ENCODE peak calls at places on chromosomes 3 and 15, in ten cellular contexts. T is cardiac muscle cell; S is naive thymus-derived CD4-positive, alpha-beta T cell; X is fibroblast of villous mesenchyme; I is activated naive CD4-positive, alpha-beta T cell treated with anti-CD3 and anti-CD28 coated beads, Interleukin-2, amount 10 ng/mL, durations not matched to agents 7 days and 5 days; K is Kasumi-1; Y is stimulated activated CD4-positive, alpha-beta T cell treated with anti-CD3 and anti-CD28 coated beads, Interleukin-12 subunit alpha, Interleukin-12 subunit beta, amount 100 ng/mL, for 4 hours; V is aorta; B is mammary epithelial cell; Z is epithelial cell of esophagus. R is an unnamed sample.

GRCh38 chr3:157239082-157239704 is 79.2 kb upstream of the CCNL1 start:
- DNase-seq in T (peak), S (peak), X (peak), I (peak), K (peak), Y (peak), V (peak), B (peak), Z (peak), R (no peak)

GRCh38 chr3:188124184-188124583 is 29.8 kb upstream of the LPP start:
- DNase-seq in T (no peak), S (no peak), X (peak), I (no peak), K (no peak), Y (no peak), V (no peak), B (peak), Z (peak), R (peak)

GRCh38 chr3:191065183-191065805 is 133.7 kb upstream of the OSTN start:
- DNase-seq in T (no peak), S (no peak), X (peak), I (no peak), K (no peak), Y (no peak), V (no peak), B (peak), Z (peak), R (peak)

GRCh38 chr15:36330598-36330997 is 248.8 kb upstream of the CDIN1 start:
- DNase-seq in T (no peak), S (no peak), X (no peak), I (no peak), K (no peak), Y (no peak), V (no peak), B (no peak), Z (no peak), R (no peak)

GRCh38 chr3:11944052-11944673 is 60.0 kb upstream of the SYN2 start:
- DNase-seq in T (peak), S (no peak), X (peak), I (no peak), K (peak), Y (no peak), V (no peak), B (peak), Z (peak), R (no peak)

GRCh38 chr3:12938258-12938711 is 96.9 kb upstream of the RPL32 start:
- DNase-seq in T (no peak), S (no peak), X (peak), I (no peak), K (no peak), Y (no peak), V (peak), B (no peak), Z (no peak), R (no peak)

GRCh38 chr3:123524987-123525386 is 59.9 kb downstream of the HACD2 start:
- DNase-seq in T (no peak), S (no peak), X (no peak), I (no peak), K (no peak), Y (no peak), V (no peak), B (no peak), Z (no peak), R (no peak)

GRCh38 chr3:69354948-69355347 is 30.9 kb downstream of the FRMD4B start:
- DNase-seq in T (no peak), S (no peak), X (no peak), I (no peak), K (no peak), Y (no peak), V (no peak), B (peak), Z (peak), R (no peak)

GRCh38 chr3:124759666-124760401 is 29.6 kb downstream of the UMPS start:
- DNase-seq in T (no peak), S (no peak), X (no peak), I (no peak), K (no peak), Y (no peak), V (no peak), B (no peak), Z (no peak), R (no peak)

GRCh38 chr3:45800611-45801010 is 4.3 kb upstream of the SLC6A20 start:
- DNase-seq in T (no peak), S (no peak), X (no peak), I (no peak), K (no peak), Y (no peak), V (no peak), B (no peak), Z (no peak), R (no peak)

GRCh38 chr3:139509631-139510030 is 29.9 kb downstream of the RBP1 start:
- DNase-seq in T (no peak), S (no peak), X (no peak), I (no peak), K (no peak), Y (no peak), V (no peak), B (no peak), Z (no peak), R (no peak)

GRCh38 chr15:93035092-93035915 is 53.7 kb downstream of the RGMA start:
- DNase-seq in T (no peak), S (no peak), X (no peak), I (peak), K (no peak), Y (no peak), V (no peak), B (no peak), Z (no peak), R (no peak)

GRCh38 chr15:90479656-90480055 is 50.1 kb upstream of the CRTC3 start:
- DNase-seq in T (no peak), S (no peak), X (peak), I (no peak), K (no peak), Y (no peak), V (no peak), B (peak), Z (peak), R (peak)

GRCh38 chr3:53460313-53460712 is 34.1 kb upstream of the CACNA1D start:
- DNase-seq in T (no peak), S (no peak), X (no peak), I (no peak), K (no peak), Y (no peak), V (no peak), B (no peak), Z (no peak), R (no peak)

GRCh38 chr15:26628071-26628470 is 144.8 kb downstream of the GABRB3 start:
- DNase-seq in T (no peak), S (no peak), X (no peak), I (no peak), K (no peak), Y (no peak), V (no peak), B (no peak), Z (peak), R (no peak)

GRCh38 chr15:101276501-101277037 is 716 bp downstream of the SELENOS start:
- DNase-seq in T (no peak), S (no peak), X (peak), I (peak), K (peak), Y (no peak), V (no peak), B (peak), Z (peak), R (no peak)

GRCh38 chr15:70512772-70513362 is 250.5 kb downstream of the UACA start:
- DNase-seq in T (peak), S (peak), X (peak), I (peak), K (peak), Y (peak), V (no peak), B (peak), Z (peak), R (no peak)

GRCh38 chr3:116444819-116445290 is 432 bp downstream of the LSAMP start:
- DNase-seq in T (peak), S (no peak), X (peak), I (no peak), K (no peak), Y (no peak), V (peak), B (no peak), Z (no peak), R (no peak)

GRCh38 chr3:127777332-127777731 is 45.0 kb downstream of the MGLL start:
- DNase-seq in T (no peak), S (no peak), X (no peak), I (no peak), K (no peak), Y (no peak), V (no peak), B (peak), Z (peak), R (no peak)

GRCh38 chr3:113533534-113533892 is 1.2 kb downstream of the SIDT1 start:
- DNase-seq in T (no peak), S (peak), X (no peak), I (peak), K (peak), Y (no peak), V (no peak), B (no peak), Z (no peak), R (no peak)

GRCh38 chr3:139460529-139460928 is 15.8 kb downstream of the RBP2 start:
- DNase-seq in T (no peak), S (no peak), X (no peak), I (no peak), K (no peak), Y (no peak), V (no peak), B (no peak), Z (no peak), R (no peak)

GRCh38 chr3:64332461-64333350 is 107.4 kb upstream of the PRICKLE2 start:
- DNase-seq in T (no peak), S (no peak), X (peak), I (no peak), K (no peak), Y (no peak), V (no peak), B (no peak), Z (no peak), R (no peak)

GRCh38 chr3:149771652-149772271 is 19.5 kb upstream of the COMMD2 start:
- DNase-seq in T (peak), S (no peak), X (peak), I (peak), K (peak), Y (peak), V (peak), B (no peak), Z (peak), R (no peak)

GRCh38 chr3:158908187-158908762 is 106.4 kb downstream of the MFSD1 start:
- DNase-seq in T (no peak), S (no peak), X (no peak), I (no peak), K (no peak), Y (no peak), V (no peak), B (no peak), Z (no peak), R (no peak)

GRCh38 chr3:105933871-105934270 is 65.1 kb upstream of the CBLB start:
- DNase-seq in T (no peak), S (no peak), X (peak), I (no peak), K (no peak), Y (no peak), V (no peak), B (no peak), Z (no peak), R (no peak)

GRCh38 chr3:159821148-159821547 is 167.5 kb upstream of the IL12A start:
- DNase-seq in T (no peak), S (no peak), X (no peak), I (no peak), K (no peak), Y (no peak), V (no peak), B (peak), Z (peak), R (no peak)

GRCh38 chr3:55826731-55827496 is 339.8 kb upstream of the WNT5A start:
- DNase-seq in T (no peak), S (no peak), X (peak), I (no peak), K (no peak), Y (no peak), V (no peak), B (peak), Z (no peak), R (no peak)

GRCh38 chr15:67130673-67131601 is 65.5 kb downstream of the SMAD3 start:
- DNase-seq in T (no peak), S (no peak), X (peak), I (no peak), K (no peak), Y (no peak), V (no peak), B (no peak), Z (peak), R (no peak)

R was measured in epithelial cell of prostate.